ENCODE peak calls at places on chromosome 21, in five cellular contexts. U is RCC 7860, Z is ACHN, P is caudate nucleus, Q is aorta. Y is an unnamed sample.

GRCh38 chr21:34647552-34647951 is 21.2 kb upstream of the CLIC6 start:
- DNase-seq in Q (no peak), U (no peak), P (no peak), Z (no peak), Y (no peak)

GRCh38 chr21:43969115-43969444 is 43.0 kb upstream of the TRAPPC10 start:
- DNase-seq in Q (no peak), P (no peak), U (no peak), Z (no peak), Y (no peak)

GRCh38 chr21:41678944-41679343 is 87.9 kb downstream of the RIPK4 start:
- DNase-seq in Z (peak), U (peak), P (no peak), Q (peak), Y (peak)

GRCh38 chr21:15422761-15423160 is 307.0 kb upstream of the USP25 start:
- DNase-seq in Z (no peak), U (peak), Q (no peak), P (no peak), Y (no peak)

GRCh38 chr21:41048141-41048540 is 119.8 kb upstream of the BACE2 start:
- DNase-seq in Q (no peak), P (no peak), U (no peak), Z (no peak), Y (no peak)

GRCh38 chr21:15703932-15704331 is 25.9 kb upstream of the USP25 start:
- DNase-seq in Q (no peak), Z (no peak), U (no peak), P (no peak), Y (no peak)

GRCh38 chr21:38440746-38441145 is 57.5 kb downstream of the ERG start:
- DNase-seq in U (peak), Z (peak), Q (no peak), P (no peak), Y (no peak)

GRCh38 chr21:38355992-38356781 is 99.4 kb downstream of the KCNJ15 start:
- DNase-seq in Q (peak), P (peak), U (peak), Z (peak), Y (peak)

GRCh38 chr21:41565550-41565949 is 57.6 kb upstream of the TMPRSS2 start:
- DNase-seq in Z (no peak), P (no peak), U (no peak), Q (no peak), Y (no peak)

GRCh38 chr21:38140192-38140905 is 116.4 kb upstream of the KCNJ15 start:
- DNase-seq in Z (no peak), U (no peak), Q (peak), P (no peak), Y (peak)

GRCh38 chr21:37670883-37671282 is 245.4 kb downstream of the KCNJ6 start:
- DNase-seq in Q (no peak), U (peak), Z (no peak), P (no peak), Y (no peak)

GRCh38 chr21:32414579-32415358 is 2.3 kb downstream of the EVA1C start:
- DNase-seq in Q (no peak), U (no peak), P (no peak), Z (no peak), Y (peak)

GRCh38 chr21:33857846-33858671 is 57.5 kb downstream of the ATP5PO start:
- DNase-seq in Q (peak), U (no peak), Z (no peak), P (no peak), Y (no peak)

GRCh38 chr21:28992526-28993292 is at the start of gene LTN1:
- DNase-seq in U (peak), Q (peak), Z (peak), P (peak), Y (peak)

Y was measured in putamen.